ENCODE peak calls at places on chromosomes 3 and 15, in five cellular contexts. U, Q, T, I and O are unnamed samples.

GRCh38 chr3:170614214-170614966 is 28.5 kb upstream of the SLC7A14 start:
- DNase-seq in U (no peak), Q (peak; percentile 94), T (no peak), I (no peak), O (peak; percentile 88)

GRCh38 chr15:52295421-52295991 is at the start of gene MYO5C:
- DNase-seq in U (peak; percentile 48), Q (no peak), T (peak; percentile 83), I (no peak), O (no peak)

GRCh38 chr3:44914936-44915335 is 40.5 kb downstream of the TGM4 start:
- DNase-seq in U (no peak), Q (no peak), T (no peak), I (no peak), O (no peak)

GRCh38 chr3:20890124-20890523 is 704.1 kb upstream of the SGO1 start:
- DNase-seq in U (no peak), Q (no peak), T (no peak), I (no peak), O (no peak)

GRCh38 chr3:46500631-46501377 is 3.0 kb downstream of the RTP3 start:
- DNase-seq in U (no peak), Q (peak; percentile 80), T (no peak), I (no peak), O (peak; percentile 66)

GRCh38 chr3:127697531-127698240 is 24.9 kb downstream of the ABTB1 start:
- DNase-seq in U (peak; percentile 52), Q (peak; percentile 90), T (peak; percentile 85), I (peak; percentile 34), O (peak; percentile 85)

GRCh38 chr15:63794271-63794670 is 39.5 kb downstream of the HERC1 start:
- DNase-seq in U (no peak), Q (no peak), T (no peak), I (no peak), O (no peak)

GRCh38 chr15:39918688-39919385 is 1.2 kb downstream of the GPR176 start:
- DNase-seq in U (no peak), Q (peak; percentile 93), T (no peak), I (no peak), O (peak; percentile 81)

GRCh38 chr15:75942464-75942863 is 38.8 kb downstream of the FBXO22 start:
- DNase-seq in U (no peak), Q (no peak), T (no peak), I (no peak), O (no peak)

GRCh38 chr3:51503007-51503406 is 3.2 kb upstream of the DCAF1 start:
- DNase-seq in U (no peak), Q (no peak), T (no peak), I (no peak), O (no peak)
- H3K27me3 ChIP-seq in U (no peaks in the 10 kb centered on the region), Q (peaks cover 3% of the 10 kb centered on the region), T (no peaks in the 10 kb centered on the region), I (no peaks in the 10 kb centered on the region), O (no peaks in the 10 kb centered on the region)

GRCh38 chr15:101533371-101534140 is 44.0 kb upstream of the PCSK6 start:
- DNase-seq in U (no peak), Q (no peak), T (no peak), I (no peak), O (no peak)

GRCh38 chr15:101535170-101535902 is 45.8 kb upstream of the PCSK6 start:
- DNase-seq in U (no peak), Q (no peak), T (no peak), I (no peak), O (no peak)

GRCh38 chr15:101531170-101531569 is 41.7 kb upstream of the PCSK6 start:
- DNase-seq in U (no peak), Q (no peak), T (no peak), I (no peak), O (no peak)

GRCh38 chr15:101534376-101534970 is 45.0 kb upstream of the PCSK6 start:
- DNase-seq in U (no peak), Q (no peak), T (no peak), I (no peak), O (no peak)

GRCh38 chr15:101532865-101533264 is 43.4 kb upstream of the PCSK6 start:
- DNase-seq in U (no peak), Q (no peak), T (no peak), I (no peak), O (no peak)
- H3K27me3 ChIP-seq in U (peaks cover 37% of the 10 kb centered on the region), Q (peaks cover 18% of the 10 kb centered on the region), T (peaks cover 12% of the 10 kb centered on the region), I (no peaks in the 10 kb centered on the region), O (no peaks in the 10 kb centered on the region)

GRCh38 chr15:41494190-41494921 is 682 bp downstream of the ITPKA start:
- DNase-seq in U (peak; percentile 48), Q (no peak), T (no peak), I (no peak), O (no peak)

GRCh38 chr15:41493902-41494189 is 172 bp downstream of the ITPKA start:
- DNase-seq in U (no peak), Q (no peak), T (no peak), I (no peak), O (no peak)

GRCh38 chr15:41493205-41493901 is at the start of gene ITPKA:
- DNase-seq in U (peak; percentile 87), Q (peak; percentile 78), T (peak; percentile 86), I (peak; percentile 62), O (peak; percentile 24)

GRCh38 chr15:41495736-41496599 is 2.3 kb downstream of the ITPKA start:
- DNase-seq in U (no peak), Q (no peak), T (no peak), I (no peak), O (no peak)

GRCh38 chr15:41494922-41495735 is 1.5 kb downstream of the ITPKA start:
- DNase-seq in U (no peak), Q (no peak), T (no peak), I (no peak), O (no peak)
- H3K27me3 ChIP-seq in U (no peaks in the 10 kb centered on the region), Q (peaks cover 9% of the 10 kb centered on the region), T (peaks cover 62% of the 10 kb centered on the region), I (peaks cover 36% of the 10 kb centered on the region), O (peaks cover 27% of the 10 kb centered on the region)

GRCh38 chr15:97909291-97909891 is 51.1 kb upstream of the ARRDC4 start:
- DNase-seq in U (peak; percentile 67), Q (peak; percentile 50), T (no peak), I (peak; percentile 14), O (peak; percentile 50)

GRCh38 chr15:97904196-97904572 is 56.3 kb upstream of the ARRDC4 start:
- DNase-seq in U (peak; percentile 37), Q (peak; percentile 44), T (peak; percentile 70), I (no peak), O (peak; percentile 49)

GRCh38 chr15:97900006-97900405 is 60.5 kb upstream of the ARRDC4 start:
- DNase-seq in U (no peak), Q (no peak), T (no peak), I (no peak), O (no peak)

GRCh38 chr15:97902140-97902780 is 58.2 kb upstream of the ARRDC4 start:
- DNase-seq in U (peak; percentile 77), Q (peak; percentile 3), T (no peak), I (no peak), O (no peak)

DNA sequence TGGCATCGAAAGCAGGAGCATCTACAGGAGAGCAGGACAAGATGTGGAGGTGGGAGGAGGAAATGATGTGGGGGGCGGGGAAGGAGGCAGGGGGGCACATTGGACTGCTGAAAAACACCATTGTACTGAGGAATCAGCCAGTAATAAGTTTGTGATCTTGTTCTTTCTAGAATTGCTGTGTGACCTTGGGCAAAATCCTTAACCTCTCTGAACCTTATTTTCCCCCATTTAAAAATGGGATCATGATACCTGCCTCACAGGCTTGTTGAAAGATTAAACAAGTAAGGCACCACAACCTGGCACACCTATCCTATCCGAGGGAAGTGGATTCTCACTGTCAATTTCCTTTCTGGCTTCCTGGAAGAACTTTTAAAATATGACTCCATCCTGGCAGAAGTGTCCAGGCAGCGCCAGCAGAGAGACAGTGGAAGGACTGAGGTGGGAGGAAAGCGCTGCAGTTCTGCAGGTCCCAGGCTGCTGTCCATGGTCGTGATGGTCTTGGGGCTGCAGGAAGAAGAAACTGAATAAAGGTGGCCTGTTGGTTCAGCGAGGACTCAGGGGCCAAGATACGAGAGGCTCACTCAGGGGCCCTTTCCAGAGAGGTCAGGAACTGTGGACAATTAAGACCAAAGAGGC is 56.8 kb upstream of the ARRDC4 start:
- DNase-seq in U (no peak), Q (no peak), T (no peak), I (no peak), O (no peak)
- H3K27me3 ChIP-seq in U (no peaks in the 10 kb centered on the region), Q (no peaks in the 10 kb centered on the region), T (peaks cover 29% of the 10 kb centered on the region), I (no peaks in the 10 kb centered on the region), O (no peaks in the 10 kb centered on the region)

DNA sequence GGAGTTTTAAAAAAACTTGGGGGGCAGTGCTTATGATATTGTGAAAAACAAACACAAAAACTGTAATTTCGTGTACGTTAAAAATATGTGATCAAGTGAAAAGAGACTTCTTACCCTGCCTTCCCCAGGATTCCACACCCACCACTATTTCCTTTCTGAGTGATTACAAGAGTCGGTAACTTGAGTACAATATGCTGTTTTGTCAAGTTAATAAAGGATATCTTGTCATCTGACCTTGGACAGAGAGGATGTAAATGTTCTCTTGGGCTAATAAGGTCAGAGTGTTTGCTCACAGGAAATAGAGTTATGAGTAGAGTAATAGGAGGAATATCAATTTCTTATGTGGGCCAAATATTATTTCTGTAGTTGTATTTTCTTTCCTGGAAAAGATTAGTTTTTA is 68.1 kb downstream of the NOX5 start:
- DNase-seq in U (no peak), Q (no peak), T (no peak), I (no peak), O (peak; percentile 31)
- H3K27me3 ChIP-seq in U (no peaks in the 10 kb centered on the region), Q (peaks cover 26% of the 10 kb centered on the region), T (no peaks in the 10 kb centered on the region), I (no peaks in the 10 kb centered on the region), O (no peaks in the 10 kb centered on the region)

DNA sequence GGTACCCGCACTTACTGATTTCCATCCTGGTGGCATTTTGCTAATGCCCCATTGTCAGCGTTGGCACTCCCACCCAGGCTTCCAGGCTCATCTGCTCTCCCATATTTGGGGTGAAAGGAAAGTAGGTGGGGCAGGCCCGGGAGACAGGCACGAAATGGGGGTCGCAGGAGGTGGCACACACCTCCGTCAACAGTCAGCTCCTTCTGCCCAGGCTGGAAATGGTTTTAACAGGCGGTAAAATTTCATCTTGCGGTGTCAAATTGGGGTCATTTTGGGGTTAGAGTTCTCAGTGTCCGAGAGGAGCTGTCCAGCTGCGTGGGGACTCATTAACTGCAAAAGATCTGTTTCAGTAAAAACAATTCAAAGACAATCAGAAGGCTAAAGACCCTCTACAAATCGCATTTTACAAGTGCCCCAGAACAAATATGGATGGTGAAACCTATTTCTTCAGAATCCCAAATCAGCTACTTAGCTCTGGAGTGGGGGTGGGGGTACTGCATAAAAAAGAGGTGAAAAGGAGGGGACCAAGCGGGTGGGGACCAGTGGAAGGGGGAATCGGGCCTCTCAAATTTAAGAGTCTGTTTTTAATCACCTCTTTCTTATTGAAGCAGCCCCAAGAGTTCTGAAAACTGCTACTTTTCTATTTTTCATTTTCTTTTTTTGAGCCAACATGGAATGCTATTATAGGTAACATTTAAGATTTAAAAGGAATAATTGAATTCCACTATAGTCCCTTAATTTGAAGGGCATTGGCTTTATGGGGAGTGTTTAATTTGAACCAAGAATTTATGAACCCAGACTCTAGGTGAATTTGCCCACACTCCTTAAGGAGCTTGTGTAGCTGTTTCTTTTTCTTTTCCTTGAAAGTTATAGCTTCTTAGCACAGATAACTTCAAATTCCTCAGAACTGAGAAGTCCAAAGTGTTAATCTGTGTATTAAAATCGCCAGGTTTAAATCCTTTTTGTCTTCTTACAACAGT is 4.4 kb upstream of the MEIS2 start:
- DNase-seq in U (no peak), Q (no peak), T (no peak), I (no peak), O (no peak)
- H3K27me3 ChIP-seq in U (no peaks in the 10 kb centered on the region), Q (no peaks in the 10 kb centered on the region), T (peaks cover 41% of the 10 kb centered on the region), I (peaks cover 58% of the 10 kb centered on the region), O (peaks cover 63% of the 10 kb centered on the region)

DNA sequence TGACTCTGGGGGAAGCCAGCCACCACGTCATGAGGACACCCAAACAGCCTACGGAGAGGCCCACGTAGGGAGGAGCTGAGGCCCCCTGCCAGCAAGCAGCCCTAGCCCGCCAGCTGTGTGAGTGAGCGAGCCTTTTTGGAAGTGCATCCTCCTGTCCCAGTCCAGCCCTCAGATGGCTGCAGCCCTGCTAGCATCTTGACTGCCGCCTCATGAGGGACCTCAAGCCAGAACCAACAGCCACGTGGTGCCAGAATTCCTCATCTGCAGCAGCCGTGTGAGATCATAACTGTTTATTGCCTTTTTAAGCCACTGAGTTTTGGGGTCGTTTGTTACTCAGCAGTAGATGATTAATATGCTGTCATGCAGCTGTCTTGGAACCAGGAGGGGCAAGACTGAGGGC is 73.5 kb downstream of the RPLP1 start:
- DNase-seq in U (no peak), Q (peak; percentile 21), T (no peak), I (no peak), O (no peak)
- H3K27me3 ChIP-seq in U (no peaks in the 10 kb centered on the region), Q (peaks cover 40% of the 10 kb centered on the region), T (no peaks in the 10 kb centered on the region), I (peaks cover 3% of the 10 kb centered on the region), O (peaks cover 25% of the 10 kb centered on the region)